ENCODE peak calls at places on chromosomes 12 and 14, in eight cellular contexts. T is mesothelial cell of epicardium; N is PC-3; H is amygdala; M is activated naive CD8-positive, alpha-beta T cell treated with anti-CD3 and anti-CD28 coated beads, Interleukin-2, amount 50 U/mL, for 24 hours; V is CD4-positive, alpha-beta memory T cell; E is fibroblast of the conjunctiva; B is Daoy. R is an unnamed sample.

GRCh38 chr12:40727774-40728483 is 35.7 kb downstream of the CNTN1 start:
- DNase-seq in T (no peak), N (no peak), H (no peak), M (no peak), V (no peak), E (no peak), B (no peak), R (no peak)

GRCh38 chr12:56118688-56119045 is 601 bp downstream of the ZC3H10 start:
- DNase-seq in T (no peak), N (no peak), H (no peak), M (no peak), V (no peak), E (no peak), B (no peak), R (no peak)

GRCh38 chr12:50166776-50167025 is 468 bp downstream of the CERS5 start:
- DNase-seq in T (no peak), N (no peak), H (no peak), M (peak; percentile 76), V (no peak), E (no peak), B (no peak), R (peak; percentile 61)

GRCh38 chr12:4908694-4909396 is 860 bp upstream of the KCNA1 start:
- DNase-seq in T (no peak), N (no peak), H (peak; percentile 37), M (peak; percentile 18), V (no peak), E (peak; percentile 33), B (peak; percentile 82), R (no peak)

GRCh38 chr14:57749267-57749666 is 116.6 kb downstream of the SLC35F4 start:
- DNase-seq in T (no peak), N (peak; percentile 96), H (no peak), M (no peak), V (no peak), E (no peak), B (peak; percentile 56), R (no peak)

GRCh38 chr14:22896760-22897159 is 13.7 kb downstream of the REM2 start:
- DNase-seq in T (no peak), N (no peak), H (no peak), M (no peak), V (no peak), E (no peak), B (no peak), R (no peak)

GRCh38 chr12:42039146-42039545 is 105.5 kb downstream of the GXYLT1 start:
- DNase-seq in T (no peak), N (peak; percentile 67), H (no peak), M (no peak), V (no peak), E (peak; percentile 14), B (peak; percentile 17), R (no peak)

GRCh38 chr12:106134294-106134949 is 4.3 kb downstream of the NUAK1 start:
- DNase-seq in T (no peak), N (no peak), H (no peak), M (no peak), V (no peak), E (no peak), B (no peak), R (no peak)

GRCh38 chr12:19185262-19185929 is 55.9 kb downstream of the PLEKHA5 start:
- DNase-seq in T (no peak), N (no peak), H (no peak), M (no peak), V (no peak), E (no peak), B (no peak), R (no peak)

GRCh38 chr14:90625445-90625844 is 190.8 kb downstream of the TTC7B start:
- DNase-seq in T (no peak), N (no peak), H (no peak), M (no peak), V (no peak), E (no peak), B (no peak), R (no peak)

GRCh38 chr12:113152835-113153814 is 3.6 kb downstream of the CFAP73 start:
- DNase-seq in T (no peak), N (peak; percentile 88), H (peak; percentile 62), M (peak; percentile 65), V (peak; percentile 74), E (peak; percentile 35), B (peak; percentile 91), R (peak; percentile 58)

GRCh38 chr12:58358369-58358768 is 417.0 kb downstream of the ATP23 start:
- DNase-seq in T (no peak), N (no peak), H (no peak), M (no peak), V (no peak), E (no peak), B (no peak), R (no peak)

GRCh38 chr12:58458093-58458492 is 462.2 kb downstream of the LRIG3 start:
- DNase-seq in T (no peak), N (peak; percentile 31), H (no peak), M (no peak), V (no peak), E (no peak), B (no peak), R (no peak)

GRCh38 chr14:32509632-32510187 is 180.6 kb downstream of the AKAP6 start:
- DNase-seq in T (no peak), N (peak; percentile 80), H (peak; percentile 63), M (no peak), V (no peak), E (peak; percentile 91), B (peak; percentile 81), R (no peak)

GRCh38 chr12:82524020-82524419 is 162.7 kb upstream of the TMTC2 start:
- DNase-seq in T (no peak), N (peak; percentile 15), H (no peak), M (no peak), V (no peak), E (no peak), B (no peak), R (no peak)

GRCh38 chr14:75884198-75884611 is 97.6 kb downstream of the TGFB3 start:
- DNase-seq in T (no peak), N (peak; percentile 26), H (no peak), M (no peak), V (no peak), E (no peak), B (peak; percentile 52), R (no peak)